ENCODE peak calls at places on chromosomes 7 and 10, in eight cellular contexts. B, K, S, Y, A, F, D and M are unnamed samples.

GRCh38 chr10:109701583-109702215 is 221.6 kb downstream of the XPNPEP1 start:
- DNase-seq in B (no peak), K (no peak), S (no peak), Y (no peak), A (no peak), F (no peak), D (no peak), M (no peak)

GRCh38 chr7:114409750-114410149 is 4.9 kb upstream of the FOXP2 start:
- DNase-seq in B (no peak), K (no peak), S (peak), Y (no peak), A (no peak), F (no peak), D (no peak), M (no peak)

GRCh38 chr7:37108615-37109014 is 340.0 kb downstream of the ELMO1 start:
- DNase-seq in B (no peak), K (no peak), S (no peak), Y (no peak), A (no peak), F (no peak), D (no peak), M (no peak)

GRCh38 chr10:31912289-31912688 is 16.3 kb downstream of the ARHGAP12 start:
- DNase-seq in B (no peak), K (no peak), S (no peak), Y (no peak), A (no peak), F (no peak), D (no peak), M (no peak)

GRCh38 chr7:115911466-115911865 is 119.1 kb downstream of the TFEC start:
- DNase-seq in B (no peak), K (no peak), S (peak), Y (no peak), A (no peak), F (no peak), D (no peak), M (no peak)

GRCh38 chr7:37945336-37945735 is 24.9 kb downstream of the EPDR1 start:
- DNase-seq in B (no peak), K (no peak), S (peak), Y (no peak), A (no peak), F (no peak), D (no peak), M (no peak)

GRCh38 chr10:61992683-61993629 is 91.5 kb downstream of the ARID5B start:
- DNase-seq in B (no peak), K (no peak), S (no peak), Y (peak), A (no peak), F (no peak), D (peak), M (no peak)

GRCh38 chr7:106781007-106781406 is 84.1 kb upstream of the PIK3CG start:
- DNase-seq in B (no peak), K (no peak), S (no peak), Y (no peak), A (no peak), F (no peak), D (no peak), M (no peak)

GRCh38 chr10:86400705-86401587 is 34.4 kb upstream of the GRID1 start:
- DNase-seq in B (peak), K (peak), S (peak), Y (peak), A (peak), F (peak), D (peak), M (no peak)

GRCh38 chr7:20217193-20217948 is at the start of gene MACC1:
- DNase-seq in B (no peak), K (peak), S (peak), Y (no peak), A (no peak), F (peak), D (no peak), M (peak)

GRCh38 chr7:32163911-32164310 is 93.7 kb upstream of the PDE1C start:
- DNase-seq in B (no peak), K (no peak), S (no peak), Y (no peak), A (no peak), F (no peak), D (no peak), M (no peak)

GRCh38 chr10:78944658-78945333 is 124.0 kb upstream of the ZMIZ1 start:
- DNase-seq in B (peak), K (no peak), S (peak), Y (peak), A (no peak), F (no peak), D (no peak), M (no peak)

GRCh38 chr10:109205929-109206585 is 717.3 kb downstream of the XPNPEP1 start:
- DNase-seq in B (no peak), K (no peak), S (no peak), Y (no peak), A (no peak), F (no peak), D (no peak), M (no peak)

GRCh38 chr7:55075464-55075971 is 56.7 kb downstream of the EGFR start:
- DNase-seq in B (no peak), K (no peak), S (no peak), Y (no peak), A (no peak), F (no peak), D (no peak), M (no peak)

GRCh38 chr7:106840342-106840741 is 24.7 kb upstream of the PIK3CG start:
- DNase-seq in B (peak), K (no peak), S (peak), Y (no peak), A (no peak), F (no peak), D (no peak), M (peak)

GRCh38 chr7:85021090-85021704 is 165.7 kb downstream of the SEMA3D start:
- DNase-seq in B (no peak), K (peak), S (no peak), Y (no peak), A (no peak), F (no peak), D (no peak), M (no peak)

GRCh38 chr10:34280599-34281374 is 534.3 kb downstream of the PARD3 start:
- DNase-seq in B (peak), K (no peak), S (peak), Y (no peak), A (no peak), F (no peak), D (no peak), M (no peak)

GRCh38 chr7:108079291-108080057 is 50.7 kb downstream of the LAMB4 start:
- DNase-seq in B (peak), K (no peak), S (peak), Y (no peak), A (no peak), F (no peak), D (no peak), M (no peak)

GRCh38 chr7:98338441-98338840 is 57.0 kb downstream of the BRI3 start:
- DNase-seq in B (no peak), K (no peak), S (no peak), Y (no peak), A (no peak), F (no peak), D (no peak), M (no peak)

GRCh38 chr10:43679509-43679908 is 30.8 kb upstream of the ZNF32 start:
- DNase-seq in B (no peak), K (no peak), S (peak), Y (no peak), A (no peak), F (no peak), D (no peak), M (no peak)

GRCh38 chr7:131109757-131110293 is 217.9 kb upstream of the MKLN1 start:
- DNase-seq in B (peak), K (peak), S (peak), Y (peak), A (peak), F (peak), D (peak), M (no peak)

GRCh38 chr10:94223702-94224370 is 138.9 kb downstream of the NOC3L start:
- DNase-seq in B (no peak), K (no peak), S (no peak), Y (no peak), A (no peak), F (no peak), D (no peak), M (no peak)

GRCh38 chr10:18607503-18607902 is 43.9 kb downstream of the NSUN6 start:
- DNase-seq in B (peak), K (no peak), S (peak), Y (peak), A (no peak), F (no peak), D (no peak), M (no peak)

GRCh38 chr7:151010307-151011096 is 13.8 kb downstream of the ATG9B start:
- DNase-seq in B (no peak), K (no peak), S (no peak), Y (no peak), A (peak), F (no peak), D (peak), M (no peak)